ENCODE peak calls at places on chromosomes 11 and 22, in nine cellular contexts. H is activated CD8-positive, alpha-beta memory T cell treated with anti-CD3 and anti-CD28 coated beads for 1 hour; L is neuronal stem cell; G is foreskin fibroblast; I is NCI-H2081; V is EH; O is EL; D is HTR-8/SVneo; C is T-helper 1 cell. P is an unnamed sample.

GRCh38 chr22:31099386-31099785 is 8.0 kb downstream of the SELENOM start:
- DNase-seq in G (peak), C (no peak), I (no peak), L (no peak), O (no peak), D (no peak), V (peak), H (no peak), P (no peak)

GRCh38 chr22:42446151-42446550 is 13.9 kb upstream of the NFAM1 start:
- DNase-seq in O (no peak), D (no peak), H (no peak), L (no peak), I (no peak), V (no peak), G (no peak), C (no peak), P (no peak)

GRCh38 chr11:7262672-7263071 is 11.0 kb downstream of the SYT9 start:
- DNase-seq in V (no peak), C (no peak), G (no peak), L (no peak), I (no peak), O (no peak), D (no peak), H (no peak), P (no peak)

GRCh38 chr22:48652796-48653195 is 1174.9 kb downstream of the BRD1 start:
- DNase-seq in H (no peak), L (no peak), D (no peak), I (no peak), V (no peak), C (no peak), G (no peak), O (no peak), P (no peak)

GRCh38 chr11:41446566-41446965 is 12.9 kb downstream of the LRRC4C start:
- DNase-seq in H (no peak), C (no peak), I (no peak), V (no peak), O (no peak), D (no peak), G (no peak), L (no peak), P (no peak)

GRCh38 chr11:18698341-18699268 is at the start of gene TMEM86A:
- DNase-seq in O (peak), I (peak), D (peak), H (peak), C (peak), L (peak), G (peak), V (peak), P (peak)

GRCh38 chr11:76087749-76088148 is 118.6 kb downstream of the WNT11 start:
- DNase-seq in I (no peak), C (no peak), O (no peak), L (no peak), G (no peak), D (no peak), H (no peak), V (no peak), P (no peak)

GRCh38 chr11:12234216-12234615 is 123.8 kb downstream of the MICAL2 start:
- DNase-seq in V (no peak), I (no peak), G (no peak), C (no peak), O (no peak), L (no peak), H (no peak), D (no peak), P (no peak)

GRCh38 chr11:62646825-62647608 is 604 bp upstream of the GANAB start:
- DNase-seq in H (no peak), L (no peak), D (no peak), I (no peak), G (no peak), O (no peak), V (no peak), C (no peak), P (no peak)

GRCh38 chr22:36243996-36244395 is 4.7 kb upstream of the APOL2 start:
- DNase-seq in G (no peak), I (no peak), V (no peak), D (no peak), H (no peak), O (no peak), C (no peak), L (no peak), P (no peak)

GRCh38 chr11:100677796-100678195 is 9.3 kb upstream of the ARHGAP42 start:
- DNase-seq in O (no peak), L (no peak), I (no peak), C (no peak), V (no peak), G (no peak), H (no peak), D (no peak), P (no peak)

GRCh38 chr11:17746096-17746495 is 11.5 kb downstream of the KCNC1 start:
- DNase-seq in L (no peak), C (no peak), O (no peak), G (no peak), V (no peak), D (no peak), H (no peak), I (no peak), P (no peak)

GRCh38 chr11:28834877-28835276 is 726.7 kb downstream of the METTL15 start:
- DNase-seq in O (peak), H (no peak), G (peak), I (no peak), C (no peak), V (peak), L (no peak), D (no peak), P (peak)

GRCh38 chr11:69327741-69328191 is 33.8 kb downstream of the MYEOV start:
- DNase-seq in C (no peak), L (no peak), V (no peak), D (no peak), O (no peak), G (no peak), H (no peak), I (no peak), P (no peak)

GRCh38 chr22:20937031-20937793 is 20.0 kb downstream of the CRKL start:
- DNase-seq in I (no peak), O (no peak), G (no peak), D (no peak), L (no peak), C (no peak), V (no peak), H (no peak), P (no peak)

GRCh38 chr22:23557036-23557435 is 23.1 kb downstream of the IGLL1 start:
- DNase-seq in C (no peak), V (no peak), G (no peak), H (no peak), L (no peak), D (no peak), I (no peak), O (no peak), P (no peak)

GRCh38 chr11:22371188-22371587 is 33.0 kb downstream of the SLC17A6 start:
- DNase-seq in G (no peak), O (no peak), C (no peak), V (no peak), H (no peak), D (no peak), I (no peak), L (peak), P (no peak)

GRCh38 chr11:64843971-64844329 is 503 bp downstream of the CDC42BPG start:
- DNase-seq in G (no peak), D (no peak), O (no peak), C (no peak), I (no peak), V (no peak), H (no peak), L (no peak), P (no peak)

GRCh38 chr22:48753752-48754517 is 1073.7 kb downstream of the BRD1 start:
- DNase-seq in D (no peak), I (no peak), C (no peak), H (no peak), L (no peak), O (no peak), V (no peak), G (no peak), P (no peak)

GRCh38 chr11:112453601-112454577 is 193.2 kb upstream of the PLET1 start:
- DNase-seq in C (no peak), G (peak), L (no peak), I (no peak), D (no peak), O (peak), H (no peak), V (peak), P (peak)

GRCh38 chr11:95296165-95296564 is 65.2 kb upstream of the SESN3 start:
- DNase-seq in G (no peak), H (no peak), I (no peak), D (no peak), V (no peak), L (no peak), O (no peak), C (no peak), P (no peak)

GRCh38 chr11:19673924-19674390 is 38.7 kb upstream of the NAV2 start:
- DNase-seq in G (peak), I (no peak), C (no peak), L (peak), D (no peak), H (no peak), V (no peak), O (no peak), P (no peak)

GRCh38 chr22:45261407-45262088 is 20.9 kb upstream of the KIAA0930 start:
- DNase-seq in O (no peak), L (no peak), G (no peak), H (no peak), I (no peak), D (no peak), V (no peak), C (no peak), P (no peak)

GRCh38 chr22:34886391-34886790 is 179.6 kb upstream of the ISX start:
- DNase-seq in G (no peak), D (no peak), I (no peak), V (peak), L (no peak), C (no peak), H (no peak), O (no peak), P (no peak)

GRCh38 chr22:47727656-47728055 is 965.2 kb downstream of the TBC1D22A start:
- DNase-seq in I (no peak), H (no peak), C (no peak), V (no peak), D (no peak), O (no peak), G (no peak), L (no peak), P (no peak)

GRCh38 chr22:29314074-29314473 is 1.4 kb downstream of the RASL10A start:
- DNase-seq in V (no peak), D (no peak), L (no peak), I (peak), C (no peak), O (no peak), G (no peak), H (no peak), P (no peak)

GRCh38 chr11:61963282-61964057 is 4.0 kb downstream of the FTH1 start:
- DNase-seq in V (peak), G (peak), D (no peak), O (peak), H (no peak), I (no peak), L (no peak), C (no peak), P (peak)

GRCh38 chr11:74366576-74366975 is 31.7 kb downstream of the PGM2L1 start:
- DNase-seq in I (no peak), L (peak), H (no peak), G (peak), V (peak), O (peak), C (no peak), D (peak), P (peak)

GRCh38 chr11:116472661-116473060 is 300.1 kb downstream of the BUD13 start:
- DNase-seq in I (no peak), V (peak), G (no peak), C (no peak), D (no peak), H (no peak), O (no peak), L (no peak), P (no peak)

GRCh38 chr11:12276356-12276755 is 101.0 kb upstream of the PARVA start:
- DNase-seq in I (no peak), L (no peak), C (no peak), D (no peak), H (no peak), V (no peak), G (no peak), O (no peak), P (no peak)

GRCh38 chr22:48919851-48920589 is 907.7 kb downstream of the BRD1 start:
- DNase-seq in H (no peak), V (no peak), G (no peak), C (no peak), I (no peak), D (no peak), L (no peak), O (no peak), P (no peak)

GRCh38 chr22:46110215-46110614 is 40.1 kb upstream of the PPARA start:
- DNase-seq in H (no peak), L (no peak), D (no peak), V (peak), C (no peak), O (no peak), G (no peak), I (no peak), P (no peak)

GRCh38 chr11:65915101-65915820 is 3.6 kb downstream of the C11orf68 start:
- DNase-seq in V (no peak), L (no peak), D (no peak), G (no peak), I (no peak), H (no peak), O (peak), C (no peak), P (no peak)

GRCh38 chr11:60455531-60456042 is at the start of gene MS4A1:
- DNase-seq in H (no peak), C (no peak), D (no peak), L (no peak), I (no peak), G (no peak), V (no peak), O (no peak), P (no peak)

GRCh38 chr11:12603362-12604088 is 70.7 kb upstream of the TEAD1 start:
- DNase-seq in D (no peak), C (no peak), H (no peak), I (no peak), L (no peak), G (no peak), O (no peak), V (no peak), P (no peak)

GRCh38 chr11:10004526-10005113 is 289.4 kb downstream of the SBF2 start:
- DNase-seq in L (no peak), V (peak), H (no peak), C (no peak), D (no peak), G (no peak), I (no peak), O (peak), P (no peak)

GRCh38 chr11:6194065-6194581 is 4.9 kb upstream of the OR52W1 start:
- DNase-seq in C (no peak), G (no peak), I (no peak), O (no peak), L (no peak), D (no peak), H (no peak), V (no peak), P (no peak)